ENCODE peak calls at places on chromosomes 11 and 22, in eight cellular contexts. T is esophagus squamous epithelium, P is stomach, B is right lobe of liver, F is endothelial cell of umbilical vein, W is IMR-90, X is A549, D is adrenal gland. O is an unnamed sample.

GRCh38 chr11:63667993-63668392 is 3.2 kb downstream of the ATL3 start:
- DNase-seq in T (no peak), P (no peak), B (no peak), F (peak), W (peak), X (peak), D (no peak), O (no peak)

GRCh38 chr11:97888641-97889040 is 1132.1 kb upstream of the CNTN5 start:
- DNase-seq in T (no peak), P (no peak), B (no peak), F (peak), W (no peak), X (no peak), D (no peak), O (no peak)

GRCh38 chr22:35891442-35891841 is 137.2 kb downstream of the RBFOX2 start:
- DNase-seq in T (no peak), P (no peak), B (no peak), F (no peak), W (no peak), X (no peak), D (no peak), O (no peak)

GRCh38 chr22:25085930-25086901 is 113.4 kb upstream of the CRYBB3 start:
- DNase-seq in T (no peak), P (no peak), B (no peak), F (peak), W (no peak), X (peak), D (peak), O (no peak)

GRCh38 chr11:134261626-134262488 is 8.5 kb downstream of the ACAD8 start:
- DNase-seq in T (no peak), P (no peak), B (no peak), F (peak), W (no peak), X (peak), D (no peak), O (peak)

GRCh38 chr11:115425243-115425642 is 79.0 kb downstream of the CADM1 start:
- DNase-seq in T (no peak), P (no peak), B (no peak), F (no peak), W (no peak), X (no peak), D (no peak), O (no peak)

GRCh38 chr11:62430350-62430749 is 11.5 kb downstream of the SCGB1A1 start:
- DNase-seq in T (no peak), P (no peak), B (no peak), F (no peak), W (no peak), X (no peak), D (no peak), O (no peak)

GRCh38 chr11:130088909-130089668 is 19.4 kb downstream of the APLP2 start:
- DNase-seq in T (no peak), P (no peak), B (no peak), F (no peak), W (no peak), X (no peak), D (no peak), O (peak)

GRCh38 chr11:10443152-10443551 is 11.9 kb upstream of the AMPD3 start:
- DNase-seq in T (no peak), P (no peak), B (no peak), F (no peak), W (peak), X (no peak), D (no peak), O (no peak)

GRCh38 chr11:37502202-37502601 is 904.2 kb upstream of the RAG2 start:
- DNase-seq in T (no peak), P (no peak), B (no peak), F (no peak), W (peak), X (no peak), D (no peak), O (no peak)

GRCh38 chr11:115111066-115111465 is 393.1 kb downstream of the CADM1 start:
- DNase-seq in T (no peak), P (no peak), B (no peak), F (no peak), W (no peak), X (no peak), D (no peak), O (no peak)

GRCh38 chr22:45878051-45878764 is 98.8 kb downstream of the WNT7B start:
- DNase-seq in T (no peak), P (no peak), B (peak), F (no peak), W (no peak), X (no peak), D (no peak), O (no peak)

GRCh38 chr11:73818838-73819237 is 31.2 kb downstream of the MRPL48 start:
- DNase-seq in T (no peak), P (no peak), B (no peak), F (peak), W (peak), X (no peak), D (no peak), O (no peak)

GRCh38 chr11:126989942-126990715 is 10.4 kb downstream of the KIRREL3 start:
- DNase-seq in T (no peak), P (peak), B (peak), F (peak), W (peak), X (peak), D (peak), O (peak)

GRCh38 chr11:93648168-93648567 is 13.3 kb upstream of the CEP295 start:
- DNase-seq in T (no peak), P (no peak), B (no peak), F (peak), W (peak), X (peak), D (no peak), O (no peak)

GRCh38 chr11:78350101-78350645 is 67.4 kb downstream of the GAB2 start:
- DNase-seq in T (no peak), P (no peak), B (no peak), F (peak), W (peak), X (no peak), D (no peak), O (no peak)

GRCh38 chr11:94536386-94536785 is 7.3 kb upstream of the FUT4 start:
- DNase-seq in T (no peak), P (no peak), B (no peak), F (no peak), W (no peak), X (no peak), D (no peak), O (no peak)

GRCh38 chr11:6402561-6402981 is 12.3 kb downstream of the SMPD1 start:
- DNase-seq in T (no peak), P (no peak), B (no peak), F (no peak), W (peak), X (no peak), D (no peak), O (no peak)

GRCh38 chr22:27461470-27461869 is 340.1 kb downstream of the MN1 start:
- DNase-seq in T (no peak), P (no peak), B (no peak), F (no peak), W (peak), X (peak), D (no peak), O (no peak)

GRCh38 chr11:89275966-89276365 is 98.3 kb downstream of the TYR start:
- DNase-seq in T (no peak), P (no peak), B (no peak), F (no peak), W (no peak), X (no peak), D (no peak), O (no peak)

GRCh38 chr22:43528601-43529360 is 117.0 kb downstream of the MPPED1 start:
- DNase-seq in T (no peak), P (no peak), B (no peak), F (no peak), W (no peak), X (no peak), D (no peak), O (no peak)

GRCh38 chr11:63502252-63502820 is 3.5 kb upstream of the LGALS12 start:
- DNase-seq in T (no peak), P (no peak), B (no peak), F (no peak), W (no peak), X (no peak), D (no peak), O (peak)

GRCh38 chr22:45203150-45203974 is 37.3 kb downstream of the KIAA0930 start:
- DNase-seq in T (no peak), P (no peak), B (no peak), F (no peak), W (no peak), X (no peak), D (no peak), O (no peak)

GRCh38 chr22:22687638-22688500 is 43.5 kb downstream of the GGTLC2 start:
- DNase-seq in T (no peak), P (peak), B (no peak), F (peak), W (peak), X (peak), D (peak), O (peak)

GRCh38 chr11:119624102-119624615 is 104.8 kb downstream of the NECTIN1 start:
- DNase-seq in T (no peak), P (no peak), B (no peak), F (no peak), W (no peak), X (no peak), D (no peak), O (no peak)

GRCh38 chr11:112025682-112026081 is 474 bp downstream of the DLAT start:
- DNase-seq in T (no peak), P (no peak), B (no peak), F (peak), W (peak), X (peak), D (no peak), O (peak)

GRCh38 chr22:48952256-48953102 is 875.2 kb downstream of the BRD1 start:
- DNase-seq in T (no peak), P (peak), B (no peak), F (no peak), W (no peak), X (no peak), D (peak), O (no peak)

GRCh38 chr11:107665016-107665415 is 46.8 kb downstream of the SLN start:
- DNase-seq in T (no peak), P (no peak), B (no peak), F (no peak), W (no peak), X (no peak), D (no peak), O (no peak)

GRCh38 chr22:45604239-45604711 is 67.4 kb upstream of the ATXN10 start:
- DNase-seq in T (no peak), P (no peak), B (no peak), F (no peak), W (peak), X (peak), D (no peak), O (no peak)

GRCh38 chr11:78469905-78470304 is 52.3 kb upstream of the GAB2 start:
- DNase-seq in T (no peak), P (no peak), B (no peak), F (peak), W (no peak), X (no peak), D (no peak), O (no peak)

GRCh38 chr11:116180806-116181600 is 591.8 kb downstream of the BUD13 start:
- DNase-seq in T (no peak), P (no peak), B (no peak), F (no peak), W (no peak), X (no peak), D (no peak), O (no peak)

GRCh38 chr11:10920875-10921274 is 63.0 kb upstream of the ZBED5 start:
- DNase-seq in T (no peak), P (no peak), B (no peak), F (no peak), W (no peak), X (no peak), D (no peak), O (no peak)

GRCh38 chr11:78031629-78032028 is 8.6 kb upstream of the KCTD14 start:
- DNase-seq in T (no peak), P (no peak), B (no peak), F (no peak), W (no peak), X (no peak), D (no peak), O (no peak)

GRCh38 chr11:109934151-109934550 is 159.0 kb upstream of the ZC3H12C start:
- DNase-seq in T (no peak), P (no peak), B (no peak), F (no peak), W (no peak), X (no peak), D (no peak), O (no peak)

GRCh38 chr22:26168934-26169311 is 339 bp upstream of the SEZ6L start:
- DNase-seq in T (no peak), P (no peak), B (no peak), F (no peak), W (no peak), X (no peak), D (no peak), O (no peak)

GRCh38 chr11:15519911-15520310 is 405.2 kb downstream of the INSC start:
- DNase-seq in T (no peak), P (no peak), B (no peak), F (no peak), W (no peak), X (no peak), D (no peak), O (no peak)

GRCh38 chr11:74330065-74330858 is 18.8 kb upstream of the P4HA3 start:
- DNase-seq in T (no peak), P (no peak), B (no peak), F (peak), W (peak), X (no peak), D (no peak), O (peak)

GRCh38 chr11:94088906-94089305 is 39.7 kb upstream of the PANX1 start:
- DNase-seq in T (no peak), P (no peak), B (no peak), F (no peak), W (no peak), X (no peak), D (no peak), O (no peak)

GRCh38 chr11:67288452-67289225 is 464 bp upstream of the ANKRD13D start:
- DNase-seq in T (peak), P (peak), B (peak), F (peak), W (peak), X (peak), D (peak), O (peak)
- TF ChIP-seq POLR2A in T (no peak), P (no peak), B (peak), F (no peak), W (peak), X (peak), D (peak), O (peak)

GRCh38 chr11:34053161-34053686 is 1.7 kb downstream of the CAPRIN1 start:
- DNase-seq in T (peak), P (peak), B (peak), F (peak), W (peak), X (peak), D (peak), O (peak)
- TF ChIP-seq POLR2A in T (no peak), P (no peak), B (no peak), F (no peak), W (peak), X (peak), D (no peak), O (peak)

GRCh38 chr22:30667486-30668305 is at the start of gene DUSP18:
- DNase-seq in T (peak), P (peak), B (peak), F (peak), W (peak), X (peak), D (peak), O (peak)
- TF ChIP-seq POLR2A in T (peak), P (no peak), B (no peak), F (peak), W (no peak), X (peak), D (no peak), O (peak)

GRCh38 chr22:30232716-30233218 is 13.8 kb downstream of the LIF start:
- DNase-seq in T (no peak), P (no peak), B (no peak), F (no peak), W (no peak), X (no peak), D (no peak), O (no peak)

GRCh38 chr22:30230330-30230729 is 16.2 kb downstream of the LIF start:
- DNase-seq in T (no peak), P (no peak), B (no peak), F (no peak), W (no peak), X (no peak), D (no peak), O (no peak)

GRCh38 chr22:30233582-30233981 is 13.0 kb downstream of the LIF start:
- DNase-seq in T (no peak), P (no peak), B (no peak), F (no peak), W (no peak), X (no peak), D (no peak), O (no peak)

GRCh38 chr22:30228509-30229359 is 17.8 kb downstream of the LIF start:
- DNase-seq in T (no peak), P (no peak), B (no peak), F (no peak), W (no peak), X (peak), D (no peak), O (no peak)

GRCh38 chr22:30230787-30231461 is 15.6 kb downstream of the LIF start:
- DNase-seq in T (no peak), P (no peak), B (no peak), F (no peak), W (no peak), X (no peak), D (no peak), O (no peak)
- TF ChIP-seq POLR2A in T (no peak), P (no peak), B (no peak), F (no peak), W (no peak), X (no peak), D (no peak), O (no peak)

GRCh38 chr11:65493367-65494176 is 5.3 kb upstream of the MALAT1 start:
- DNase-seq in T (no peak), P (peak), B (peak), F (peak), W (peak), X (peak), D (peak), O (no peak)
- TF ChIP-seq POLR2A in T (peak), P (no peak), B (peak), F (peak), W (peak), X (no peak), D (no peak), O (no peak)

O was measured in erythroblast.